ENCODE peak calls at places on chromosomes 12 and 14, in eight cellular contexts. X is stromal cell of bone marrow; T is epithelial cell of proximal tubule; F is HuH-7.5; R is stomach; J is NCI-H1930; B is stimulated activated CD8-positive, alpha-beta memory T cell treated with anti-CD3 and anti-CD28 coated beads, Interleukin-15, amount 100 ng/mL, for 24 hours; V is GF-D8. E is an unnamed sample.

GRCh38 chr14:61929651-61930050 is 167.4 kb downstream of the SNAPC1 start:
- DNase-seq in X (no peak), T (no peak), F (no peak), R (no peak), J (no peak), B (no peak), V (no peak), E (no peak)

GRCh38 chr12:111035578-111036301 is 115.4 kb upstream of the MYL2 start:
- DNase-seq in X (no peak), T (no peak), F (no peak), R (no peak), J (no peak), B (no peak), V (no peak), E (no peak)

GRCh38 chr12:38906482-38907170 is 1.2 kb upstream of the CPNE8 start:
- DNase-seq in X (peak), T (no peak), F (peak), R (peak), J (peak), B (peak), V (peak), E (peak)

GRCh38 chr14:74509587-74510210 is 16.1 kb downstream of the ISCA2 start:
- DNase-seq in X (no peak), T (no peak), F (no peak), R (no peak), J (no peak), B (no peak), V (no peak), E (no peak)

GRCh38 chr12:31470462-31470861 is 120.5 kb downstream of the DENND5B start:
- DNase-seq in X (no peak), T (no peak), F (no peak), R (no peak), J (no peak), B (no peak), V (no peak), E (no peak)

GRCh38 chr12:57234571-57235011 is 5.1 kb downstream of the SHMT2 start:
- DNase-seq in X (no peak), T (no peak), F (no peak), R (no peak), J (no peak), B (no peak), V (no peak), E (no peak)

GRCh38 chr12:27868165-27868564 is 88.1 kb upstream of the MANSC4 start:
- DNase-seq in X (peak), T (no peak), F (no peak), R (no peak), J (no peak), B (no peak), V (no peak), E (peak)

GRCh38 chr12:11697670-11698387 is 48.4 kb downstream of the ETV6 start:
- DNase-seq in X (peak), T (no peak), F (no peak), R (no peak), J (no peak), B (no peak), V (no peak), E (no peak)

GRCh38 chr14:95059126-95059525 is 98.2 kb downstream of the DICER1 start:
- DNase-seq in X (no peak), T (no peak), F (no peak), R (no peak), J (no peak), B (no peak), V (no peak), E (no peak)

GRCh38 chr12:80553316-80553715 is 109.3 kb downstream of the PTPRQ start:
- DNase-seq in X (peak), T (peak), F (no peak), R (no peak), J (no peak), B (no peak), V (no peak), E (peak)

GRCh38 chr12:109609256-109609821 is 35.7 kb downstream of the MVK start:
- DNase-seq in X (no peak), T (no peak), F (no peak), R (no peak), J (no peak), B (no peak), V (no peak), E (no peak)

GRCh38 chr14:72907886-72908285 is 14.0 kb upstream of the DPF3 start:
- DNase-seq in X (no peak), T (no peak), F (no peak), R (no peak), J (no peak), B (no peak), V (no peak), E (no peak)

GRCh38 chr12:76410371-76410770 is 62.2 kb upstream of the BBS10 start:
- DNase-seq in X (no peak), T (no peak), F (no peak), R (no peak), J (no peak), B (no peak), V (no peak), E (no peak)

GRCh38 chr12:108526482-108527234 is 11.6 kb downstream of the FICD start:
- DNase-seq in X (no peak), T (no peak), F (no peak), R (no peak), J (no peak), B (no peak), V (no peak), E (no peak)

GRCh38 chr12:86666311-86666710 is 410.1 kb upstream of the MGAT4C start:
- DNase-seq in X (peak), T (no peak), F (no peak), R (no peak), J (no peak), B (no peak), V (no peak), E (no peak)